ENCODE peak calls at places on chromosome 2, in five cellular contexts. T is NB4, V is HepG2, C is endothelial cell of umbilical vein, L is K562. A is an unnamed sample.

GRCh38 chr2:98910349-98911125 is 25.5 kb downstream of the CRACDL start:
- DNase-seq in L (no peak), C (no peak), T (no peak), V (no peak), A (no peak)

GRCh38 chr2:46943881-46944798 is 28.5 kb upstream of the MCFD2 start:
- DNase-seq in C (no peak), T (no peak), V (no peak), L (no peak), A (no peak)

GRCh38 chr2:43388371-43388770 is 162.0 kb upstream of the ZFP36L2 start:
- DNase-seq in V (no peak), L (no peak), T (no peak), C (no peak), A (no peak)

GRCh38 chr2:86769838-86770237 is 20.9 kb downstream of the CD8A start:
- DNase-seq in C (no peak), L (no peak), V (no peak), T (no peak), A (no peak)

GRCh38 chr2:224556381-224556780 is 28.8 kb downstream of the CUL3 start:
- DNase-seq in V (no peak), T (no peak), C (no peak), L (no peak), A (no peak)

GRCh38 chr2:42048318-42049251 is 764 bp downstream of the PKDCC start:
- DNase-seq in T (no peak), L (no peak), C (peak; percentile 27), V (no peak), A (no peak)

GRCh38 chr2:66522591-66523379 is 87.9 kb downstream of the MEIS1 start:
- DNase-seq in T (no peak), C (no peak), L (no peak), V (peak; percentile 55), A (no peak)

GRCh38 chr2:127196549-127196948 is 23.6 kb downstream of the CYP27C1 start:
- DNase-seq in V (no peak), C (no peak), L (no peak), T (no peak), A (no peak)

GRCh38 chr2:64820901-64821300 is 167.2 kb upstream of the SERTAD2 start:
- DNase-seq in L (peak; percentile 64), C (no peak), V (no peak), T (no peak), A (no peak)

GRCh38 chr2:28269019-28269784 is 123.5 kb upstream of the FOSL2 start:
- DNase-seq in V (peak; percentile 49), T (no peak), C (peak; percentile 25), L (peak; percentile 79), A (peak; percentile 72)

GRCh38 chr2:161178756-161179155 is 18.5 kb downstream of the TANK start:
- DNase-seq in C (no peak), V (no peak), L (no peak), T (no peak), A (no peak)

GRCh38 chr2:11598228-11598731 is 64.4 kb downstream of the GREB1 start:
- DNase-seq in L (no peak), T (peak; percentile 17), V (no peak), C (no peak), A (no peak)

GRCh38 chr2:136116813-136117390 is 1.0 kb downstream of the CXCR4 start:
- DNase-seq in T (peak; percentile 77), V (no peak), L (no peak), C (no peak), A (peak; percentile 9)

DNA sequence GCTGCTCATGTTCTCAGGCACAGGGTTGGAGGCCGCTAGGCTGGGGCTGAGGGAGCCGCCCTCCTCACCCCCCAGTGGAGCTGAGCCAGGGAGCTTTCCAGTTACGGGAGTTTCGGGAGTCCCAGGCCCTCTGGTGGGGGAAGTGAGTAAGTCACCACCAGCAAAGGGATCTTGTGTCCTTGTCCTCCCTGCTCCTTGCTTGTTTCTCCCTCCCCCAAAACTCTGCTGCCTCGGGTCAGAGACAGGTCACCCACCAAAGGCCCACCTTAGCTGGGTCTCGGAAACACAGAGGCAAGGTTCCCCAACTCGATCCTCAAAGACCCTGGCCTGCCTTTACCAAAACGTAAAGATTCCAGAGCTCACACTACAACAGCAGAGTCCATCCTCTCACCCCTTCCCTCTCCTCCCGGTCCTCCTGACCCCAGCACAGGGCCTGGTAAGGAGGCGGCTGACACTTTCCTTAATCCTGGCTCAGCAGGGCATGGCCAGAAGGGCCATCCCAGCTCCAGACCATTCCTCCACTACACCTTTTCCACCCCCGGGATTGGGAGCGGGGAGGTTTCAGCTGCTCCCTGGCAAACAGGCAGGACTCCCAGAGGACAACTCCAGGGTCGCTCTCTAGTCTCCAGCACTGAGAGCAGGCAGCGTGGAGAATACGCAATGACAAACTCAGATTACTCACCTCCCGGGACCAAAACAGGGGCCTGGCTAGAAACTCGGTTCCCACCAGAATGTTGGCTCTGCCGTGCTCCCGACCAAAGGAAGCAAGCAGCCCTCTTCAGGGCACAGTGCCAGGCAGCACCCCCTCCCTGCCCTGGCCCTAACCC is 60.7 kb upstream of the POMC start:
- DNase-seq in L (peak; percentile 91), V (peak; percentile 78), C (peak; percentile 72), T (peak; percentile 71), A (peak; percentile 84)
- TF ChIP-seq MYC in L (peak; percentile 26), V (no peak), C (no peak), T (no peak), A (no peak)

GRCh38 chr2:176552456-176553135 is 283.4 kb downstream of the MTX2 start:
- DNase-seq in V (no peak), L (no peak), C (peak; percentile 27), T (no peak), A (no peak)
- TF ChIP-seq MYC in V (no peak), L (no peak), C (no peak), T (no peak), A (no peak)

GRCh38 chr2:200360364-200360763 is 53.9 kb downstream of the SPATS2L start:
- DNase-seq in L (no peak), V (no peak), T (no peak), C (no peak), A (no peak)

GRCh38 chr2:200356794-200357472 is 50.4 kb downstream of the SPATS2L start:
- DNase-seq in V (no peak), C (no peak), T (no peak), L (no peak), A (no peak)

GRCh38 chr2:200356306-200356705 is 49.8 kb downstream of the SPATS2L start:
- DNase-seq in L (no peak), T (no peak), V (no peak), C (no peak), A (no peak)

GRCh38 chr2:200359552-200359951 is 53.1 kb downstream of the SPATS2L start:
- DNase-seq in V (no peak), C (no peak), L (no peak), T (no peak), A (no peak)

GRCh38 chr2:200357845-200358244 is 51.4 kb downstream of the SPATS2L start:
- DNase-seq in T (no peak), L (no peak), V (no peak), C (no peak), A (no peak)
- TF ChIP-seq MYC in T (no peak), L (no peak), V (no peak), C (no peak), A (no peak)

GRCh38 chr2:8889978-8890377 is 52.6 kb upstream of the KIDINS220 start:
- DNase-seq in T (no peak), V (no peak), C (no peak), L (no peak), A (no peak)
- TF ChIP-seq MYC in T (no peak), V (no peak), C (no peak), L (no peak), A (no peak)

A was measured in A549.